ENCODE peak calls at places on chromosome 19, in five cellular contexts. H is GM23248; B is CD8-positive, alpha-beta memory T cell; O is esophagus muscularis mucosa; A is uterus. Q is an unnamed sample. For H3K4me1, the result is how much of the 10 kb centered on the place peaks cover.

GRCh38 chr19:54316746-54317107 is 3.8 kb upstream of the LILRA5 start:
- DNase-seq in A (no peak), O (no peak), H (peak), B (no peak), Q (no peak)

GRCh38 chr19:2529473-2529918 is 53.6 kb downstream of the GADD45B start:
- DNase-seq in A (no peak), H (peak), B (no peak), O (no peak), Q (no peak)

GRCh38 chr19:15529774-15530372 is 21.5 kb downstream of the CYP4F22 start:
- DNase-seq in O (no peak), A (no peak), H (no peak), B (no peak), Q (no peak)

GRCh38 chr19:38370299-38370698 is 4.1 kb upstream of the PSMD8 start:
- DNase-seq in H (no peak), B (no peak), A (no peak), O (no peak), Q (no peak)

GRCh38 chr19:43739836-43740235 is 14.9 kb downstream of the SMG9 start:
- DNase-seq in O (no peak), H (no peak), A (no peak), B (no peak), Q (no peak)

GRCh38 chr19:16330368-16330801 is 5.8 kb downstream of the KLF2 start:
- DNase-seq in A (peak), H (peak), O (no peak), B (peak), Q (peak)

GRCh38 chr19:46355991-46356669 is 9.2 kb downstream of the PPP5C start:
- DNase-seq in H (no peak), B (no peak), O (no peak), A (no peak), Q (no peak)

GRCh38 chr19:37127999-37128820 is 44.3 kb downstream of the ZNF585A start:
- DNase-seq in O (no peak), H (no peak), B (no peak), A (no peak), Q (no peak)

GRCh38 chr19:50803633-50804419 is 13.6 kb downstream of the ACP4 start:
- DNase-seq in H (peak), A (no peak), O (no peak), B (no peak), Q (no peak)

GRCh38 chr19:38543807-38544568 is 73.8 kb downstream of the MAP4K1 start:
- DNase-seq in B (no peak), O (no peak), H (peak), A (peak), Q (peak)

GRCh38 chr19:38725469-38726283 is 18.6 kb downstream of the CAPN12 start:
- DNase-seq in H (no peak), O (no peak), B (no peak), A (peak), Q (no peak)

GRCh38 chr19:16061943-16062342 is 14.4 kb upstream of the TPM4 start:
- DNase-seq in A (no peak), B (no peak), O (no peak), H (no peak), Q (no peak)

GRCh38 chr19:13428352-13428751 is 77.9 kb downstream of the CACNA1A start:
- DNase-seq in O (no peak), B (no peak), H (peak), A (no peak), Q (no peak)

GRCh38 chr19:50909240-50910070 is 1.7 kb downstream of the KLK4 start:
- DNase-seq in H (peak), B (no peak), O (no peak), A (peak), Q (no peak)

GRCh38 chr19:35585844-35586243 is at the start of gene PMIS2:
- DNase-seq in O (no peak), B (no peak), H (no peak), A (no peak), Q (no peak)

GRCh38 chr19:13062317-13062716 is 40.3 kb downstream of the LYL1 start:
- DNase-seq in A (no peak), O (no peak), H (no peak), B (no peak), Q (no peak)

GRCh38 chr19:29170554-29170953 is 42.4 kb downstream of the UQCRFS1 start:
- DNase-seq in A (no peak), H (no peak), O (no peak), B (no peak), Q (no peak)

GRCh38 chr19:33214621-33215020 is 11.0 kb downstream of the SLC7A10 start:
- DNase-seq in H (peak), A (no peak), O (no peak), B (no peak), Q (no peak)

GRCh38 chr19:15452111-15453047 is 2.6 kb upstream of the WIZ start:
- DNase-seq in O (peak), H (peak), B (peak), A (peak), Q (peak)

GRCh38 chr19:15702590-15702930 is 25.3 kb upstream of the OR10H2 start:
- DNase-seq in H (peak), B (no peak), A (peak), O (peak), Q (peak)

GRCh38 chr19:8004723-8005513 is 523 bp downstream of the ELAVL1 start:
- DNase-seq in B (peak), H (peak), O (no peak), A (no peak), Q (no peak)

GRCh38 chr19:51709575-51709974 is 14.2 kb downstream of the HAS1 start:
- DNase-seq in H (no peak), O (no peak), A (no peak), B (no peak), Q (no peak)

GRCh38 chr19:43526884-43527859 is at the start of gene ETHE1:
- DNase-seq in O (no peak), H (peak), B (peak), A (peak), Q (peak)

GRCh38 chr19:45097776-45098520 is 5.0 kb downstream of the PPP1R37 start:
- DNase-seq in O (no peak), A (peak), H (peak), B (no peak), Q (no peak)

GRCh38 chr19:34254552-34255432 is at the start of gene GARRE1:
- DNase-seq in A (no peak), H (peak), B (peak), O (no peak), Q (no peak)

GRCh38 chr19:38012290-38012689 is 105.3 kb downstream of the SIPA1L3 start:
- DNase-seq in H (no peak), A (no peak), O (no peak), B (no peak), Q (no peak)

GRCh38 chr19:11763611-11764010 is 3.2 kb upstream of the ZNF441 start:
- DNase-seq in O (no peak), H (no peak), B (no peak), A (no peak), Q (no peak)

GRCh38 chr19:2722541-2723344 is 1.6 kb upstream of the DIRAS1 start:
- DNase-seq in O (no peak), H (peak), A (peak), B (no peak), Q (peak)

GRCh38 chr19:38658462-38659306 is 11.2 kb downstream of the ACTN4 start:
- DNase-seq in B (no peak), O (no peak), H (peak), A (peak), Q (no peak)

DNA sequence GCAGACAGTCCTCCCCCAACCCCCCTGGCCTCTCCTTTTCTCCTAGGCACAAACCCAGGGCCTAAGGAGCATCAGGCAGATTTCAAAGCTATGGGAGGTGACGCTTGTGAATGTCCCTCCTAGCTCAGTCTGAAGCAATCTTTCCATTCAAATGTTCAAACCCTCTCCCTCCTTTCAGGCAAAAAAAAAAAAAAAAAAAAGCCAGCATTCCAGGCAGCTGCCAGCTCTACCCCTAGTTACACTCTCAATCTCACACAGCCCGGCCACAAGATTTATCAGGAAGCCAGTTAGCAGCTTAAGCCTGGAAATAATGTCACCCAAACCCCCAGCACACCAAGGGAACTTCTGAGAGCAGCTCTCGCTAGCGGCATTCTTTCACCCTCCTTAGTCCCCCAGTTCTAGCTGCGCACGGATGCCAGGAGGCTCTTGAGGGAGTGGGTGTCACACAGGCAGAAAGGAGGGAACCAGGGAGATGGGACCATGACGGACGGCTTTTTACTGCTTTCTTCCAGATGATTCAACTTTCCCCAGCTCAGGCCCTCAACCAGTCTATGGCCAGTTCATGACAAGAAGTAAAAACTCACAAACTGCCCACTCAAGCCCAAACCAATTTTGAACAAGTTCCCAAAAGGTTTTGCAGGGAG is 6.3 kb downstream of the SH3GL1 start:
- DNase-seq in H (peak), O (no peak), B (no peak), A (no peak), Q (no peak)
- H3K4me1 ChIP-seq in H (half or more), O (half or more), B (half or more), A (under half), Q (under half)

GRCh38 chr19:42350417-42350816 is 25.0 kb downstream of the MEGF8 start:
- DNase-seq in H (no peak), B (no peak), A (no peak), O (no peak), Q (no peak)

GRCh38 chr19:42349378-42350107 is 24.1 kb downstream of the MEGF8 start:
- DNase-seq in O (no peak), A (no peak), H (no peak), B (no peak), Q (no peak)

GRCh38 chr19:42352893-42353259 is 27.4 kb downstream of the MEGF8 start:
- DNase-seq in A (no peak), O (no peak), B (no peak), H (no peak), Q (no peak)

GRCh38 chr19:42352216-42352892 is 26.9 kb downstream of the MEGF8 start:
- DNase-seq in B (no peak), A (no peak), H (peak), O (no peak), Q (no peak)

GRCh38 chr19:42351079-42351735 is 25.8 kb downstream of the MEGF8 start:
- DNase-seq in H (no peak), A (no peak), B (no peak), O (no peak), Q (no peak)
- H3K4me1 ChIP-seq in H (under half), A (under half), B (under half), O (under half), Q (under half)

DNA sequence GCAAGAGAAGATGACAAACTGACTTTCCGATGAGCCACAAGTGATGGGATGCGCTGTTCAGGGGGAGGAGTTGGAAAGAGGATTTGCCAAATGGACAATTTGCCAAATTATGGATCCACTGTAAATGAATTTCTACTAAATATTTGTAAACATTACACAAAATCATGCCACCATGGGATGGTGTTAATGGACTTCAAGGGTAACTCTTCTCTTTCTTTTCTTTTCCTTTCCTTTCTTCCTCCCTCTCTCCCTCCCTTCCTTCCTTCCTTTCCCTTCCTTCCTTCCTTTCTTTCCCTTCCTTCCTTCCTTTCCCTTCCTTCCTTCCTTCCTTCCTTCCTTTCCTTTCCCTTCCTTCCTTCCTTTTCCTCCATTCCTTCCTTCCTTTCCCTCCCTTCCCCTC is 76.0 kb upstream of the PEG3 start:
- DNase-seq in O (no peak), A (no peak), B (no peak), H (no peak), Q (no peak)
- H3K4me1 ChIP-seq in O (under half), A (under half), B (under half), H (under half), Q (under half)

GRCh38 chr19:6765738-6766356 is 1.4 kb downstream of the SH2D3A start:
- DNase-seq in H (no peak), O (no peak), B (no peak), A (no peak), Q (no peak)
- H3K4me1 ChIP-seq in H (under half), O (under half), B (under half), A (under half), Q (under half)

DNA sequence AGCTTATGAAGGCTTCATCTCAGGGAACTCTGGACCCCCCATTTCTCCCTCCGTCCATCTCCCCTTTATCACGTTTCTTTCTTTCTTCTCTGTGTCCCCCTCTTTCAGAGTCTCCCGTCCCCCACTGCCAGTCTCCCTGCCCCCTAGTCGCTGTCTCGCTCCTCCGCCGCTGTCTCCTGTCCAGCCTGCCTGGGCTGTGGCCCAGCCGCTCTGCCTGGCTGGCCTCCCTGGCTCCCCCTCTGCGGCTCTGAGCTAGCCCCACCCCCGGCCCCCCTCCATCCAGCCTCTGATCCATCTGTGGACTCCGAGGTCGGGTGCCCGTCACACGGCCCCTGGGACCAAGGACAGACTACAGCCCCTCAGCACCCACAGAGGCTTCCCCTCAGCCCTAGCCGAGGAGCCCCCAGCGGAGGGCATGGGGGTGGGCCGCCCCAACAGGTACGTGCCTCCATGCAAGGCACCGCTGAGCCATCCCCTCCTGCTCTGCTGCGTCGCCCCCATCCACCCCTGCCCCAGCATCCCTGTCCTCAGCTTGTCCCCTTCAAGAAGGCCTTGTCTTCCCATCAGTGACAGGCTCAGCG is 1.1 kb upstream of the KCNJ14 start:
- DNase-seq in B (no peak), O (no peak), A (no peak), H (no peak), Q (no peak)
- H3K4me1 ChIP-seq in B (under half), O (under half), A (under half), H (under half), Q (under half)

DNA sequence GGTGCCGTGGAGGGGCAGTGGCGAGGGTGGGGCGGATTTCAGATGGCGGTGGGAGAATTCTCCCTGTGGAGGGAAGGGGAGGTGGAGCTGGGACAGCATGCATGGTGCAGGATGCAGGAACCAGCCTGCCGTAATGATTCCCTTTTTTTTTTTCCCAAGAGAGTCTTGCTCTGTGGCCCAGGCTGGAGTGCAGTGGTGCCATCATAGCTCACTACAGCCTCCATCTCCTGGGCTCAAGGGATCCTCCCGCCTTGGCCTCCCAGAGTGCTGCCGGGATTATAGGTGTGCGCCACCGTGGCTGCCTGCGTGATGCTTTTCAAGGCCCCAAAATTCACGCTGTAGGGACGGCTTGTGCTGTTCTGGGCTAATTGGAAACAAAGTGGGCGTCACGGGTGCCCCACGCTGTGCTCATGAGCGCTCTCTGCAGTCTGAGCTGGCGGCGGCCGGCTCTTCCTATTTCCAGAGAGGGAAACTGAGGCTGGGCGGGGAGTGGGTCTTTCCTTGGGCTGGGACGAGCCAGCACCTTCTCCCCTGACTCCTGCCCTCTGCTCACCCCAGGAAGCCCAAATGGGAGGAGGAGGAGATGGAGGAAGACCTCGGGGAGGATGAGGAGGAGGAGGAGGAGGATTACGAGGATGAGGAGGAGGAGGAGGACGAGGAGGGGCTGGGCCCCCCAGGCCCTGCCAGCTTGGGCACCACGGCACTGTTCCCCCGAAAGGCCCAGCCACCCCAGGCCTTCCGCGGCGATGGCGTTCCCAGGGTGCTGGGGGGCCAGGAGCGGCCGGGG is 6.2 kb downstream of the ARID3A start:
- DNase-seq in B (no peak), A (no peak), O (no peak), H (no peak), Q (no peak)
- H3K4me1 ChIP-seq in B (under half), A (under half), O (half or more), H (under half), Q (under half)

DNA sequence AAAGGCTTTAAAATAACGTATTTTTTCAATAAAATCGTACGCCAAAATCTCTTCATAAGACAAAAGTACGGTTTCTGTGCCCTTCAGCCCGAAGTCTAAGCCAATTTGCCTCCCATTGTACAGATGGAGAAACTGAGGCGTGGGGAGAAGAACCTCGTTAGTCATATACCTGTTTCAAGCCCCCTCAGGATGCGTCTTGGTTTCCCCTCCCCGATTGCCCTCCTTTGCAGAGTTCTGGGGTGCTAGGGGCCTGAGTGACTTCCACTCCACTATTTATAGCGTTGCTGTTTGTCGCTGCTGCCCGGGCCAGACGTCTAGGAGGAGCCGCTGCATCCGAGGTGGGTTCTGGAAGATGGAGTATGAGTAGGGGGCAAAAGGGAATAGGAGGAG is 2.3 kb upstream of the LTBP4 start:
- DNase-seq in A (no peak), H (no peak), B (no peak), O (no peak), Q (no peak)
- H3K4me1 ChIP-seq in A (under half), H (under half), B (half or more), O (half or more), Q (under half)

Q was measured in ascending aorta.